ENCODE peak calls at places on chromosomes 4 and X, in ten cellular contexts. One of them, this sample, is unnamed.
A peak's percentile ranks its signal among the peaks of the same experiment; 100 is the strongest.

GRCh38 chrX:53287493-53288138 is 6.2 kb upstream of the IQSEC2 start:
- DNase-seq in adrenal gland: peak; percentile 88
- DNase-seq in heart left ventricle: peak; percentile 88
- DNase-seq in brain microvascular endothelial cell: peak; percentile 43
- DNase-seq in GM23338: no peak
- DNase-seq in upper lobe of right lung: no peak
- DNase-seq in Peyer's patch: peak; percentile 30
- DNase-seq in A549: no peak
- DNase-seq in fibroblast of lung: peak; percentile 63
- DNase-seq in CD4-positive, alpha-beta T cell: peak; percentile 4
- DNase-seq in this sample: peak; percentile 47

GRCh38 chr4:165383757-165384156 is 4.9 kb downstream of the CPE start:
- DNase-seq in adrenal gland: no peak
- DNase-seq in CD4-positive, alpha-beta T cell: no peak
- DNase-seq in Peyer's patch: no peak
- DNase-seq in upper lobe of right lung: no peak
- DNase-seq in A549: no peak
- DNase-seq in fibroblast of lung: peak; percentile 52
- DNase-seq in GM23338: no peak
- DNase-seq in brain microvascular endothelial cell: no peak
- DNase-seq in heart left ventricle: no peak
- DNase-seq in this sample: peak; percentile 20

GRCh38 chr4:7422098-7422897 is 12.4 kb downstream of the PSAPL1 start:
- DNase-seq in GM23338: no peak
- DNase-seq in adrenal gland: peak; percentile 11
- DNase-seq in Peyer's patch: no peak
- DNase-seq in brain microvascular endothelial cell: no peak
- DNase-seq in fibroblast of lung: no peak
- DNase-seq in A549: no peak
- DNase-seq in upper lobe of right lung: peak; percentile 51
- DNase-seq in CD4-positive, alpha-beta T cell: no peak
- DNase-seq in heart left ventricle: no peak
- DNase-seq in this sample: no peak

GRCh38 chr4:128225148-128225547 is 62.5 kb downstream of the PGRMC2 start:
- DNase-seq in CD4-positive, alpha-beta T cell: no peak
- DNase-seq in A549: no peak
- DNase-seq in Peyer's patch: no peak
- DNase-seq in adrenal gland: no peak
- DNase-seq in brain microvascular endothelial cell: peak; percentile 66
- DNase-seq in fibroblast of lung: peak; percentile 38
- DNase-seq in heart left ventricle: no peak
- DNase-seq in GM23338: no peak
- DNase-seq in upper lobe of right lung: no peak
- DNase-seq in this sample: no peak

GRCh38 chr4:48546336-48546735 is 56.3 kb downstream of the ZAR1 start:
- DNase-seq in A549: no peak
- DNase-seq in CD4-positive, alpha-beta T cell: no peak
- DNase-seq in brain microvascular endothelial cell: peak; percentile 9
- DNase-seq in adrenal gland: no peak
- DNase-seq in heart left ventricle: no peak
- DNase-seq in upper lobe of right lung: no peak
- DNase-seq in GM23338: peak; percentile 58
- DNase-seq in Peyer's patch: no peak
- DNase-seq in fibroblast of lung: peak; percentile 64
- DNase-seq in this sample: peak; percentile 5

GRCh38 chrX:17812763-17813162 is 48.3 kb downstream of the RAI2 start:
- DNase-seq in heart left ventricle: no peak
- DNase-seq in fibroblast of lung: peak; percentile 64
- DNase-seq in brain microvascular endothelial cell: no peak
- DNase-seq in A549: no peak
- DNase-seq in CD4-positive, alpha-beta T cell: no peak
- DNase-seq in adrenal gland: no peak
- DNase-seq in upper lobe of right lung: no peak
- DNase-seq in Peyer's patch: no peak
- DNase-seq in GM23338: peak; percentile 39
- DNase-seq in this sample: no peak

GRCh38 chr4:113293043-113293560 is 243.6 kb downstream of the ANK2 start:
- DNase-seq in Peyer's patch: no peak
- DNase-seq in GM23338: peak; percentile 37
- DNase-seq in adrenal gland: no peak
- DNase-seq in fibroblast of lung: peak; percentile 86
- DNase-seq in A549: no peak
- DNase-seq in upper lobe of right lung: no peak
- DNase-seq in brain microvascular endothelial cell: peak; percentile 30
- DNase-seq in CD4-positive, alpha-beta T cell: no peak
- DNase-seq in heart left ventricle: peak; percentile 45
- DNase-seq in this sample: no peak

GRCh38 chrX:120305531-120306145 is 5.6 kb downstream of the TMEM255A start:
- DNase-seq in Peyer's patch: no peak
- DNase-seq in A549: no peak
- DNase-seq in fibroblast of lung: no peak
- DNase-seq in adrenal gland: no peak
- DNase-seq in upper lobe of right lung: no peak
- DNase-seq in GM23338: peak; percentile 19
- DNase-seq in brain microvascular endothelial cell: peak; percentile 19
- DNase-seq in heart left ventricle: no peak
- DNase-seq in CD4-positive, alpha-beta T cell: no peak
- DNase-seq in this sample: no peak

GRCh38 chr4:8322794-8323704 is 53.5 kb downstream of the HTRA3 start:
- DNase-seq in Peyer's patch: no peak
- DNase-seq in adrenal gland: peak; percentile 10
- DNase-seq in CD4-positive, alpha-beta T cell: no peak
- DNase-seq in brain microvascular endothelial cell: no peak
- DNase-seq in GM23338: no peak
- DNase-seq in fibroblast of lung: no peak
- DNase-seq in upper lobe of right lung: no peak
- DNase-seq in A549: no peak
- DNase-seq in heart left ventricle: no peak
- DNase-seq in this sample: no peak

GRCh38 chrX:153592966-153593688 is 5.8 kb downstream of the CCNQ start:
- DNase-seq in GM23338: no peak
- DNase-seq in fibroblast of lung: no peak
- DNase-seq in brain microvascular endothelial cell: no peak
- DNase-seq in Peyer's patch: no peak
- DNase-seq in adrenal gland: peak; percentile 63
- DNase-seq in heart left ventricle: peak; percentile 77
- DNase-seq in A549: no peak
- DNase-seq in CD4-positive, alpha-beta T cell: no peak
- DNase-seq in upper lobe of right lung: no peak
- DNase-seq in this sample: no peak

GRCh38 chr4:89928867-89929266 is 34.2 kb downstream of the MMRN1 start:
- DNase-seq in fibroblast of lung: no peak
- DNase-seq in GM23338: no peak
- DNase-seq in heart left ventricle: no peak
- DNase-seq in brain microvascular endothelial cell: no peak
- DNase-seq in Peyer's patch: no peak
- DNase-seq in upper lobe of right lung: no peak
- DNase-seq in CD4-positive, alpha-beta T cell: no peak
- DNase-seq in adrenal gland: no peak
- DNase-seq in A549: no peak
- DNase-seq in this sample: no peak

DNA sequence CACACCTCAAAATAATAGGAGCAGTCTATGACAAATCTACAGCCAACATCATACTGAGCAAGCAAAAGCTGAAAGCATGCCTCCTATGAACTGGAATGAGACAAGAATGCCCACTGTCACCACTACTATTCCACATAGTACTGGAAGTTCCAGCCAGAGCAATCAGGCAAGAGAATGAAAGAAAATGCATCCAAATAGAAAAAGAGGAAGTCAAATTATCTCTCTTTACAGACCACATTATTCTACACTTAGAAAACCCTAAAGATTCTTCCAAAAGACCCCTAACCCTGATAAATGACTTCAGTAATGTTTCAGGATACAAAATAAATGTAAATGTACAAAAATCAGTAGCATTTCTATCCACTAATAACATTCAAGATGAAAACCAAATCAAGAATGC is 249.0 kb downstream of the STK32B start:
- DNase-seq in adrenal gland: no peak
- DNase-seq in heart left ventricle: no peak
- DNase-seq in brain microvascular endothelial cell: no peak
- DNase-seq in A549: no peak
- DNase-seq in CD4-positive, alpha-beta T cell: no peak
- DNase-seq in GM23338: no peak
- DNase-seq in upper lobe of right lung: no peak
- DNase-seq in Peyer's patch: no peak
- DNase-seq in fibroblast of lung: no peak
- DNase-seq in this sample: no peak
- H3K27ac ChIP-seq in adrenal gland: no peak overlapping the region
- H3K27ac ChIP-seq in heart left ventricle: no peak overlapping the region
- H3K27ac ChIP-seq in brain microvascular endothelial cell: no peak overlapping the region
- H3K27ac ChIP-seq in A549: no peak overlapping the region
- H3K27ac ChIP-seq in CD4-positive, alpha-beta T cell: no peak overlapping the region
- H3K27ac ChIP-seq in GM23338: no peak overlapping the region
- H3K27ac ChIP-seq in upper lobe of right lung: no peak overlapping the region
- H3K27ac ChIP-seq in Peyer's patch: no peak overlapping the region
- H3K27ac ChIP-seq in fibroblast of lung: no peak overlapping the region
- H3K27ac ChIP-seq in this sample: no peak overlapping the region

GRCh38 chr4:63563288-63564014 is 845.8 kb downstream of the TECRL start:
- DNase-seq in adrenal gland: no peak
- DNase-seq in Peyer's patch: no peak
- DNase-seq in heart left ventricle: no peak
- DNase-seq in GM23338: peak; percentile 27
- DNase-seq in brain microvascular endothelial cell: no peak
- DNase-seq in upper lobe of right lung: no peak
- DNase-seq in fibroblast of lung: no peak
- DNase-seq in CD4-positive, alpha-beta T cell: no peak
- DNase-seq in A549: no peak
- DNase-seq in this sample: no peak

GRCh38 chr4:63566658-63567057 is 842.6 kb downstream of the TECRL start:
- DNase-seq in CD4-positive, alpha-beta T cell: no peak
- DNase-seq in adrenal gland: no peak
- DNase-seq in upper lobe of right lung: no peak
- DNase-seq in A549: no peak
- DNase-seq in heart left ventricle: no peak
- DNase-seq in GM23338: no peak
- DNase-seq in fibroblast of lung: no peak
- DNase-seq in Peyer's patch: no peak
- DNase-seq in brain microvascular endothelial cell: no peak
- DNase-seq in this sample: no peak
- TF ChIP-seq CTCF in CD4-positive, alpha-beta T cell: no peak
- TF ChIP-seq CTCF in adrenal gland: no peak
- TF ChIP-seq CTCF in upper lobe of right lung: no peak
- TF ChIP-seq CTCF in A549: no peak
- TF ChIP-seq CTCF in heart left ventricle: no peak
- TF ChIP-seq CTCF in GM23338: no peak
- TF ChIP-seq CTCF in fibroblast of lung: no peak
- TF ChIP-seq CTCF in Peyer's patch: no peak
- TF ChIP-seq CTCF in brain microvascular endothelial cell: no peak
- TF ChIP-seq CTCF in this sample: no peak

DNA sequence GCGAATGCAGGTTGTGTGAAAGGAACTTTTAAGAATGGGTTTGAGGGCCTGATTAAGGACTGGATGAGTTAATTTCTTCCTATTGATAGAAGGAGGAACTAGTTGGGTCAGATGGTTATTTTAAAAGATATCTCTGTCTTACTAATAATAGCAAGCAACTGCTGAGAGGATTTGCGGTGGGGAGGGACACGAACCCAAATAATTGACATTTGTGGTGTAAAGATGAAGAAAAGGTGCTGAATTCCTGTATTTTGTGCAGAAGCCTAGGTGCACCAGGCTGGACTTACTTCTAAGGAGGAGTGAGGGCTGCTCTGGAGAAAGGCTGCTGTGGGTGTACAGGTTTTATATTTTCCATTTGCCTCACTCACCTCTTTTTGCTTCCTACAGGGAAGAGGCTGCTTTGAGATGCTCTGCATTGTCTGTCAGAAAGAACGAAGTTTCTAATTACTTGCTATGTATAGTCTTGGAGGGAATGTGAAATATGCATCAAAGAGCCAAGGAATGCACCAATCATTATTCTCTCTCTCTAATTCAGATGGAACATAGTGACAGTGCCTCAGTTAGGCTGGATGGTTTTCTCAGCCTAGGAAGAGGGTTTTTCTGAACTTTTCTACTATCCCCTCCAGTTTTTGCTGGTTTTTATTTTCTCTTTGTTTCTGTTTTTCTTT is 106.9 kb upstream of the SLC4A4 start:
- DNase-seq in CD4-positive, alpha-beta T cell: no peak
- DNase-seq in fibroblast of lung: no peak
- DNase-seq in GM23338: peak; percentile 11
- DNase-seq in Peyer's patch: no peak
- DNase-seq in heart left ventricle: no peak
- DNase-seq in adrenal gland: no peak
- DNase-seq in brain microvascular endothelial cell: no peak
- DNase-seq in A549: no peak
- DNase-seq in upper lobe of right lung: no peak
- DNase-seq in this sample: no peak
- H3K27ac ChIP-seq in CD4-positive, alpha-beta T cell: no peak overlapping the region
- H3K27ac ChIP-seq in fibroblast of lung: peak overlapping the region; percentile 83
- H3K27ac ChIP-seq in GM23338: no peak overlapping the region
- H3K27ac ChIP-seq in Peyer's patch: no peak overlapping the region
- H3K27ac ChIP-seq in heart left ventricle: peak overlapping the region; percentile 73
- H3K27ac ChIP-seq in adrenal gland: no peak overlapping the region
- H3K27ac ChIP-seq in brain microvascular endothelial cell: no peak overlapping the region
- H3K27ac ChIP-seq in A549: no peak overlapping the region
- H3K27ac ChIP-seq in upper lobe of right lung: no peak overlapping the region
- H3K27ac ChIP-seq in this sample: no peak overlapping the region

DNA sequence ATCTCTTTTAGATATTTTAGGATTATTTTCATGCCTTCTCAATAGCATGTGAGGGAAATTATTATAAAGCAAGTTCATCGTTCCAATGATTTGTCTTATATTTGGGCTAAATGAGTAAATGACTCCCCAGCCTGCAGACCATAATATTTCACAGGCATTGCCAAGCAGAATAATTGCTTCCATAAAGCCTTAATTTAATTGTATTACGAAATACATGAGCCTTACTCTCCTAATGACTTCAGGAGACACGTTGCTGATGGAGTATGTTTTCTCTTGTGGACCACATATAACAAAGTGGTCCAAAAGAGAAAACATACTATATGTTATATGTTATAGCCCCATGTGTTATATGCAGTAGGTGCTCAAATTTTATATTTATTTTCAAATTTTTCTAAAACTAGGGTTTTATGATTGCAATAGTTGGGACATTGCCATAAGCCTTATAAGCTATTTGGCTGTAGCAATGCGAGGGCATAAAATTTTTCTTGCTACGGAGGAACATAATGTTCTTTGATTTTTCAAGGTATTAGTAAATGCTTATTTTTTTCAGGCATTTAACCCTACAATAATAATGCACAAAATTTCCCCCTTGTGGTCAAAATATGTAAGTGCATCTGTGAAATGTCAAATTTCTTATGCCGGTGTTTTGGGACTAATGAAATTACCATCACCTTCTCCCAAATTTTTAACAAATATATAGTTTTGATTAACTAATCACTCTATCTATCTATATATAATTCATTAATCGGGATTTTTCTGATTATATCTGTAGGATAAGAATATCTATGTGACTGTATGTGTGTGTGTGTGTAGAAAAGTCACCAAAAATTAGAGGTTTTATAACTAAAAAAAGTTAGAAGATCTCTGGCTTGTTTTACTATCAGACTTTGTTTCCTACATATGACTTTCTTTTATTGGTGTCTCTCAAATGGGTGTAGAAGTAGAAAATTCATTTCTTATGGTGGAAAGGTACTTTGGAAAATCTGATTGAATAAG is 26.4 kb upstream of the TMPRSS11D start:
- DNase-seq in A549: no peak
- DNase-seq in GM23338: peak; percentile 28
- DNase-seq in Peyer's patch: no peak
- DNase-seq in upper lobe of right lung: no peak
- DNase-seq in CD4-positive, alpha-beta T cell: no peak
- DNase-seq in fibroblast of lung: peak; percentile 47
- DNase-seq in adrenal gland: no peak
- DNase-seq in heart left ventricle: no peak
- DNase-seq in brain microvascular endothelial cell: no peak
- DNase-seq in this sample: no peak
- TF ChIP-seq CTCF in A549: peak; percentile 42
- TF ChIP-seq CTCF in GM23338: peak; percentile 76
- TF ChIP-seq CTCF in Peyer's patch: peak; percentile 43
- TF ChIP-seq CTCF in upper lobe of right lung: peak; percentile 64
- TF ChIP-seq CTCF in CD4-positive, alpha-beta T cell: peak; percentile 72
- TF ChIP-seq CTCF in fibroblast of lung: peak; percentile 63
- TF ChIP-seq CTCF in adrenal gland: peak; percentile 37
- TF ChIP-seq CTCF in heart left ventricle: peak; percentile 32
- TF ChIP-seq CTCF in brain microvascular endothelial cell: peak; percentile 41
- TF ChIP-seq CTCF in this sample: peak; percentile 74